ENCODE peak calls at places on chromosome 11, in nine cellular contexts. T is glutamatergic neuron; Y is fibroblast of lung; I is choroid plexus epithelial cell; L is esophagus squamous epithelium; U is CD4-positive, alpha-beta memory T cell; R is NCI-H2029; J is midbrain; A is MG63. W is an unnamed sample.

GRCh38 chr11:100753144-100753543 is 66.1 kb downstream of the ARHGAP42 start:
- DNase-seq in T (peak; percentile 41), Y (no peak), I (no peak), L (no peak), U (no peak), R (no peak), J (no peak), A (no peak), W (no peak)

GRCh38 chr11:117972044-117972443 is 14.2 kb upstream of the IL10RA start:
- DNase-seq in T (no peak), Y (no peak), I (no peak), L (no peak), U (no peak), R (no peak), J (no peak), A (no peak), W (no peak)

GRCh38 chr11:30433831-30434230 is 110.9 kb downstream of the ARL14EP start:
- DNase-seq in T (no peak), Y (no peak), I (no peak), L (no peak), U (no peak), R (no peak), J (no peak), A (no peak), W (no peak)

GRCh38 chr11:101428918-101429317 is 154.9 kb downstream of the TRPC6 start:
- DNase-seq in T (no peak), Y (peak; percentile 42), I (peak; percentile 16), L (no peak), U (no peak), R (peak; percentile 4), J (no peak), A (no peak), W (no peak)

GRCh38 chr11:72951193-72951592 is 137.0 kb downstream of the ATG16L2 start:
- DNase-seq in T (no peak), Y (peak; percentile 92), I (peak; percentile 52), L (no peak), U (no peak), R (no peak), J (no peak), A (peak; percentile 19), W (no peak)

GRCh38 chr11:64723117-64723906 is at the start of gene NRXN2:
- DNase-seq in T (peak; percentile 93), Y (peak; percentile 72), I (peak; percentile 80), L (no peak), U (peak; percentile 87), R (peak; percentile 60), J (peak; percentile 94), A (peak; percentile 89), W (peak; percentile 99)

GRCh38 chr11:8342821-8343681 is 79.4 kb upstream of the LMO1 start:
- DNase-seq in T (no peak), Y (no peak), I (no peak), L (no peak), U (no peak), R (no peak), J (no peak), A (no peak), W (no peak)

GRCh38 chr11:64500176-64501013 is 90.6 kb upstream of the SLC22A12 start:
- DNase-seq in T (no peak), Y (no peak), I (no peak), L (no peak), U (no peak), R (no peak), J (no peak), A (peak; percentile 8), W (no peak)

GRCh38 chr11:7077101-7077500 is 11.7 kb upstream of the RBMXL2 start:
- DNase-seq in T (no peak), Y (no peak), I (no peak), L (no peak), U (no peak), R (no peak), J (no peak), A (no peak), W (no peak)

GRCh38 chr11:13010737-13011342 is 1.7 kb downstream of the RASSF10 start:
- DNase-seq in T (peak; percentile 42), Y (no peak), I (no peak), L (no peak), U (no peak), R (no peak), J (peak; percentile 3), A (no peak), W (no peak)

GRCh38 chr11:72105888-72106287 is at the start of gene TOMT:
- DNase-seq in T (no peak), Y (no peak), I (no peak), L (no peak), U (no peak), R (no peak), J (no peak), A (no peak), W (no peak)

GRCh38 chr11:77201991-77202841 is 74.2 kb downstream of the MYO7A start:
- DNase-seq in T (no peak), Y (no peak), I (no peak), L (no peak), U (no peak), R (no peak), J (no peak), A (no peak), W (no peak)

GRCh38 chr11:61061081-61061826 is 41.0 kb upstream of the CD5 start:
- DNase-seq in T (no peak), Y (peak; percentile 11), I (peak; percentile 9), L (no peak), U (peak; percentile 97), R (no peak), J (no peak), A (peak; percentile 48), W (no peak)

GRCh38 chr11:75465701-75466531 is 32.9 kb upstream of the KLHL35 start:
- DNase-seq in T (no peak), Y (no peak), I (peak; percentile 75), L (no peak), U (no peak), R (no peak), J (no peak), A (no peak), W (no peak)

GRCh38 chr11:92376146-92376599 is 151.6 kb downstream of the FAT3 start:
- DNase-seq in T (no peak), Y (peak; percentile 75), I (peak; percentile 84), L (no peak), U (no peak), R (no peak), J (no peak), A (no peak), W (peak; percentile 21)

GRCh38 chr11:131656839-131657211 is 286.4 kb downstream of the NTM start:
- DNase-seq in T (no peak), Y (no peak), I (no peak), L (no peak), U (no peak), R (no peak), J (no peak), A (no peak), W (no peak)

GRCh38 chr11:118634435-118635236 is 27.2 kb downstream of the PHLDB1 start:
- DNase-seq in T (peak; percentile 71), Y (peak; percentile 78), I (peak; percentile 78), L (no peak), U (no peak), R (peak; percentile 76), J (peak; percentile 47), A (no peak), W (peak; percentile 53)

GRCh38 chr11:2837096-2837601 is 48.4 kb downstream of the CDKN1C start:
- DNase-seq in T (peak; percentile 75), Y (peak; percentile 58), I (peak; percentile 25), L (no peak), U (peak; percentile 19), R (no peak), J (no peak), A (no peak), W (no peak)

GRCh38 chr11:128476729-128477128 is 110.6 kb downstream of the ETS1 start:
- DNase-seq in T (no peak), Y (no peak), I (peak; percentile 94), L (no peak), U (peak; percentile 97), R (no peak), J (no peak), A (no peak), W (no peak)

GRCh38 chr11:86888164-86888977 is 66.8 kb downstream of the FZD4 start:
- DNase-seq in T (peak; percentile 33), Y (no peak), I (peak; percentile 86), L (no peak), U (no peak), R (no peak), J (no peak), A (no peak), W (no peak)

GRCh38 chr11:57276169-57276854 is 39.3 kb upstream of the APLNR start:
- DNase-seq in T (no peak), Y (no peak), I (no peak), L (no peak), U (no peak), R (no peak), J (no peak), A (no peak), W (no peak)

W was measured in Ammon's horn.